ENCODE peak calls at places on chromosomes 3 and 15, in six cellular contexts. M, Y, O, Z, L and E are unnamed samples.

GRCh38 chr3:12541625-12542024 is 3.7 kb downstream of the MKRN2OS start:
- DNase-seq in M (no peak), Z (no peak), L (no peak), O (no peak), Y (peak; percentile 58), E (no peak)

GRCh38 chr3:118526758-118527526 is 507.7 kb downstream of the IGSF11 start:
- DNase-seq in L (no peak), Y (no peak), O (no peak), M (no peak), Z (no peak), E (no peak)

GRCh38 chr15:70410371-70410975 is 312.8 kb upstream of the TLE3 start:
- DNase-seq in O (no peak), L (no peak), Y (no peak), Z (no peak), M (no peak), E (no peak)

GRCh38 chr3:160331127-160331937 is 67.7 kb downstream of the IFT80 start:
- DNase-seq in O (no peak), M (peak; percentile 85), Z (no peak), Y (no peak), L (no peak), E (no peak)

GRCh38 chr3:32440481-32441350 is 49.1 kb downstream of the CMTM7 start:
- DNase-seq in Z (no peak), L (no peak), Y (no peak), M (no peak), O (no peak), E (no peak)

GRCh38 chr3:52354676-52355075 is 38.6 kb downstream of the DNAH1 start:
- DNase-seq in O (no peak), M (no peak), L (no peak), Y (no peak), Z (no peak), E (no peak)

GRCh38 chr3:121981473-121981872 is 40.6 kb downstream of the ILDR1 start:
- DNase-seq in Y (no peak), O (no peak), L (no peak), Z (no peak), M (no peak), E (no peak)

GRCh38 chr3:31550452-31551251 is 17.9 kb downstream of the STT3B start:
- DNase-seq in M (peak; percentile 24), Z (no peak), O (no peak), Y (peak; percentile 38), L (no peak), E (no peak)

GRCh38 chr15:52523192-52523591 is 5.5 kb downstream of the MYO5A start:
- DNase-seq in Z (no peak), L (no peak), M (peak; percentile 58), O (no peak), Y (no peak), E (no peak)

GRCh38 chr15:72271895-72272212 is 500 bp downstream of the PARP6 start:
- DNase-seq in L (no peak), Y (peak; percentile 52), M (no peak), Z (peak; percentile 22), O (no peak), E (peak; percentile 0)

GRCh38 chr3:9183811-9184463 is 65.5 kb downstream of the SRGAP3 start:
- DNase-seq in Y (peak; percentile 79), O (no peak), Z (no peak), L (no peak), M (no peak), E (peak; percentile 43)

GRCh38 chr3:60755094-60755493 is 496.2 kb downstream of the FHIT start:
- DNase-seq in L (no peak), M (peak; percentile 11), Z (no peak), Y (peak; percentile 67), O (no peak), E (no peak)

GRCh38 chr3:35778201-35778600 is 138.9 kb downstream of the ARPP21 start:
- DNase-seq in M (no peak), Z (no peak), L (no peak), O (no peak), Y (peak; percentile 13), E (no peak)

GRCh38 chr15:47717036-47717611 is at the start of gene SEMA6D:
- DNase-seq in Y (peak; percentile 84), O (no peak), L (peak; percentile 54), Z (peak; percentile 69), M (peak; percentile 57), E (peak; percentile 79)

GRCh38 chr3:5190147-5190791 is 2.8 kb downstream of the EDEM1 start:
- DNase-seq in M (no peak), O (no peak), L (no peak), Z (no peak), Y (no peak), E (no peak)

GRCh38 chr3:31533169-31533870 is 595 bp downstream of the STT3B start:
- DNase-seq in M (peak; percentile 16), Y (peak; percentile 48), Z (no peak), O (peak; percentile 23), L (peak; percentile 51), E (peak; percentile 17)

GRCh38 chr15:72365844-72366243 is 10.0 kb downstream of the HEXA start:
- DNase-seq in L (peak; percentile 60), O (no peak), M (peak; percentile 11), Y (no peak), Z (no peak), E (no peak)

GRCh38 chr15:55789066-55789660 is 46.2 kb upstream of the PRTG start:
- DNase-seq in Y (peak; percentile 66), L (peak; percentile 25), O (no peak), Z (no peak), M (peak; percentile 8), E (no peak)

GRCh38 chr3:177213806-177214528 is 16.7 kb upstream of the TBL1XR1 start:
- DNase-seq in O (no peak), L (no peak), Y (no peak), Z (no peak), M (no peak), E (no peak)

GRCh38 chr3:63193647-63194046 is 84.5 kb upstream of the SYNPR start:
- DNase-seq in O (no peak), Z (no peak), Y (peak; percentile 32), M (peak; percentile 10), L (no peak), E (peak; percentile 35)

GRCh38 chr3:37853691-37854413 is 7.8 kb upstream of the CTDSPL start:
- DNase-seq in Z (no peak), M (no peak), O (no peak), Y (no peak), L (no peak), E (no peak)

GRCh38 chr15:88605507-88606436 is 15.4 kb upstream of the AEN start:
- DNase-seq in L (no peak), M (no peak), Y (peak; percentile 73), O (no peak), Z (peak; percentile 54), E (peak; percentile 28)

GRCh38 chr3:65479118-65479517 is 559.6 kb downstream of the MAGI1 start:
- DNase-seq in Y (peak; percentile 36), M (no peak), O (no peak), Z (no peak), L (no peak), E (no peak)

GRCh38 chr15:50767332-50767861 is 1.9 kb upstream of the SPPL2A start:
- DNase-seq in Z (no peak), O (no peak), Y (no peak), M (no peak), L (peak; percentile 37), E (no peak)

GRCh38 chr15:86375733-86376132 is 296.1 kb downstream of the AGBL1 start:
- DNase-seq in Z (no peak), Y (no peak), M (peak; percentile 50), O (no peak), L (no peak), E (no peak)

GRCh38 chr3:61580982-61581654 is 19.7 kb downstream of the PTPRG start:
- DNase-seq in Z (no peak), L (no peak), Y (no peak), O (no peak), M (no peak), E (no peak)

GRCh38 chr3:194030372-194030771 is 105.6 kb upstream of the HES1 start:
- DNase-seq in M (no peak), Y (no peak), Z (peak; percentile 70), O (no peak), L (no peak), E (peak; percentile 46)

GRCh38 chr3:189573004-189573403 is 58.2 kb upstream of the TP63 start:
- DNase-seq in M (no peak), Y (no peak), O (no peak), L (no peak), Z (no peak), E (no peak)

GRCh38 chr3:139532996-139533395 is 6.5 kb downstream of the RBP1 start:
- DNase-seq in M (no peak), L (no peak), O (no peak), Z (no peak), Y (no peak), E (no peak)

GRCh38 chr15:40357246-40357645 is 773 bp upstream of the DISP2 start:
- DNase-seq in Z (no peak), M (no peak), L (no peak), Y (no peak), O (no peak), E (no peak)

GRCh38 chr3:30438121-30438520 is 168.3 kb upstream of the TGFBR2 start:
- DNase-seq in Z (no peak), L (peak; percentile 27), Y (no peak), M (no peak), O (no peak), E (no peak)

GRCh38 chr3:57164217-57164605 is 942 bp downstream of the IL17RD start:
- DNase-seq in L (no peak), M (no peak), Z (no peak), O (no peak), Y (no peak), E (no peak)

GRCh38 chr3:175535351-175535750 is 676.2 kb downstream of the NAALADL2 start:
- DNase-seq in Z (no peak), M (no peak), O (no peak), L (no peak), Y (no peak), E (no peak)